ENCODE peak calls at places on chromosomes 3 and 15, in four cellular contexts. R, I, D and B are unnamed samples.

GRCh38 chr3:77655421-77655820 is 615.5 kb downstream of the ROBO2 start:
- DNase-seq in R (no peak), I (no peak), D (no peak), B (no peak)

GRCh38 chr3:70840106-70840870 is 527.9 kb upstream of the MDFIC2 start:
- DNase-seq in R (no peak), I (no peak), D (no peak), B (no peak)

GRCh38 chr3:184176377-184177330 is 2.0 kb downstream of the AP2M1 start:
- DNase-seq in R (peak; percentile 89), I (peak; percentile 69), D (no peak), B (peak; percentile 52)

GRCh38 chr3:32399030-32399620 is 7.5 kb downstream of the CMTM7 start:
- DNase-seq in R (peak; percentile 58), I (peak; percentile 62), D (no peak), B (peak; percentile 52)

GRCh38 chr15:40992241-40992741 is 39.0 kb downstream of the CHAC1 start:
- DNase-seq in R (no peak), I (no peak), D (no peak), B (no peak)

GRCh38 chr3:146223401-146224373 is 27.2 kb downstream of the PLSCR4 start:
- DNase-seq in R (no peak), I (peak; percentile 62), D (no peak), B (no peak)

GRCh38 chr15:74179101-74179841 is 5.8 kb downstream of the ISLR start:
- DNase-seq in R (no peak), I (no peak), D (no peak), B (no peak)

GRCh38 chr3:98240133-98240532 is 23.9 kb upstream of the OR5H6 start:
- DNase-seq in R (no peak), I (no peak), D (no peak), B (no peak)

GRCh38 chr15:90812881-90813280 is 55.5 kb upstream of the FURIN start:
- DNase-seq in R (no peak), I (no peak), D (no peak), B (no peak)

GRCh38 chr15:76135516-76135915 is 75.7 kb downstream of the TMEM266 start:
- DNase-seq in R (no peak), I (no peak), D (no peak), B (no peak)

GRCh38 chr15:67100808-67101581 is 35.6 kb downstream of the SMAD3 start:
- DNase-seq in R (no peak), I (no peak), D (peak; percentile 82), B (no peak)

GRCh38 chr3:45084820-45085816 is 59.0 kb downstream of the CLEC3B start:
- DNase-seq in R (no peak), I (peak; percentile 16), D (no peak), B (no peak)

GRCh38 chr3:89571707-89572106 is 464.3 kb downstream of the EPHA3 start:
- DNase-seq in R (no peak), I (no peak), D (no peak), B (no peak)

GRCh38 chr3:148791296-148791695 is 36.3 kb upstream of the CPB1 start:
- DNase-seq in R (no peak), I (no peak), D (no peak), B (no peak)

GRCh38 chr3:126100688-126101301 is 16.9 kb upstream of the SLC41A3 start:
- DNase-seq in R (no peak), I (no peak), D (peak; percentile 19), B (peak; percentile 6)

GRCh38 chr3:43180027-43180426 is 74.1 kb upstream of the POMGNT2 start:
- DNase-seq in R (no peak), I (peak; percentile 73), D (peak; percentile 26), B (no peak)

GRCh38 chr15:78265137-78265460 is 737 bp downstream of the DNAJA4 start:
- DNase-seq in R (no peak), I (no peak), D (no peak), B (no peak)

GRCh38 chr3:111325160-111325707 is 216.8 kb upstream of the CD96 start:
- DNase-seq in R (no peak), I (no peak), D (no peak), B (no peak)

GRCh38 chr15:89776274-89777072 is at the start of gene MESP2:
- DNase-seq in R (peak; percentile 88), I (peak; percentile 67), D (no peak), B (peak; percentile 94)

GRCh38 chr3:144433006-144433405 is 461.4 kb downstream of the DIPK2A start:
- DNase-seq in R (no peak), I (no peak), D (no peak), B (no peak)

GRCh38 chr3:144437989-144438388 is 466.4 kb downstream of the DIPK2A start:
- DNase-seq in R (no peak), I (no peak), D (peak; percentile 34), B (no peak)
- TF ChIP-seq FOXK2 in R (no peak), I (no peak), D (no peak), B (no peak)

GRCh38 chr3:194508486-194509449 is 22.0 kb upstream of the ATP13A3 start:
- DNase-seq in R (no peak), I (no peak), D (no peak), B (no peak)

GRCh38 chr3:194514626-194515025 is 27.8 kb upstream of the ATP13A3 start:
- DNase-seq in R (peak; percentile 19), I (no peak), D (no peak), B (no peak)

GRCh38 chr3:194517333-194517732 is 30.5 kb upstream of the ATP13A3 start:
- DNase-seq in R (no peak), I (no peak), D (no peak), B (no peak)

GRCh38 chr3:194507571-194507970 is 20.8 kb upstream of the ATP13A3 start:
- DNase-seq in R (no peak), I (no peak), D (no peak), B (no peak)

DNA sequence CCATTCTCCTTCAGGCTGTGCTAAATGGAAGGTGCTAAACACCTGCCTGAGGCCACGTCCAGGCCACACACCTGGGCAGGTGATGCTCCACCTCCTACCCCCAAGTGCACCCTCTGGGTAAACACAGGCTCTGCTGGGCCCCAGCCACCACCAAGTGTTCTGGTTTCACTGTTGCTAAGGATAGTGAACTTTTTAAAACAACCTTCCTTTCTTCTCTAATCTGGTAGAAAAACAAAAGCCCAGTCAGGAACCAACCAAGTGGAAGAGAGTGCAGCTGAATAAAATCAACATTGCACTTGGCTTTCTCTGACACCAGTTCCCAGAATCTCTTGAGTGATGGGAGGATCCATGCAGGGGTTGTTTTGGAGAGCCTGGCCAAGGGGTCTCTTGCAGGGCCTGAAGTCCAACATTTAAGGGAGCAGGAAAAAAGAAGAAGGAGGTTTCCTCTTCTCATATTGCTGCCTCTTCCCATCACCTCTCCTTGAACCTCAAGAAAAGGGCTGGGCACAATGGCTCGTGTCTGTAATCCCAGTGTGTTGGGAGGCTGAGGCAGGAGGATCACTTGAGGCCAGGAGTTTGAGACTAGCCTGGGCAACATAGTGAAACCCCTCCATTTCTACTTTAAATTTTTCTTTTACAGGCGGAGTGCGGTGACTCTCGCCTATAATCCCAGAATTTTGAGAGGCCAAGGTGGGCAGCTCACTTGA is 26.2 kb upstream of the ATP13A3 start:
- DNase-seq in R (no peak), I (peak; percentile 77), D (no peak), B (no peak)
- TF ChIP-seq FOXK2 in R (no peak), I (no peak), D (no peak), B (no peak)

GRCh38 chr3:181916018-181916417 is 204.3 kb downstream of the SOX2 start:
- DNase-seq in R (no peak), I (no peak), D (no peak), B (no peak)

GRCh38 chr3:181915556-181915955 is 203.8 kb downstream of the SOX2 start:
- DNase-seq in R (no peak), I (no peak), D (no peak), B (no peak)

GRCh38 chr3:181909241-181909640 is 197.5 kb downstream of the SOX2 start:
- DNase-seq in R (no peak), I (no peak), D (no peak), B (no peak)

GRCh38 chr3:181913254-181913653 is 201.5 kb downstream of the SOX2 start:
- DNase-seq in R (no peak), I (no peak), D (no peak), B (no peak)

GRCh38 chr3:181912384-181912783 is 200.7 kb downstream of the SOX2 start:
- DNase-seq in R (no peak), I (no peak), D (no peak), B (no peak)
- TF ChIP-seq FOXK2 in R (no peak), I (no peak), D (no peak), B (no peak)

GRCh38 chr3:9731206-9732079 is at the start of gene BRPF1:
- DNase-seq in R (peak; percentile 100), I (peak; percentile 95), D (peak; percentile 90), B (peak; percentile 100)

GRCh38 chr3:9732080-9732752 is 681 bp downstream of the BRPF1 start:
- DNase-seq in R (peak; percentile 64), I (no peak), D (no peak), B (peak; percentile 38)

GRCh38 chr3:9732753-9733115 is 1.2 kb downstream of the BRPF1 start:
- DNase-seq in R (no peak), I (no peak), D (no peak), B (no peak)

GRCh38 chr3:9729419-9729818 is 2.1 kb upstream of the BRPF1 start:
- DNase-seq in R (no peak), I (no peak), D (no peak), B (no peak)

DNA sequence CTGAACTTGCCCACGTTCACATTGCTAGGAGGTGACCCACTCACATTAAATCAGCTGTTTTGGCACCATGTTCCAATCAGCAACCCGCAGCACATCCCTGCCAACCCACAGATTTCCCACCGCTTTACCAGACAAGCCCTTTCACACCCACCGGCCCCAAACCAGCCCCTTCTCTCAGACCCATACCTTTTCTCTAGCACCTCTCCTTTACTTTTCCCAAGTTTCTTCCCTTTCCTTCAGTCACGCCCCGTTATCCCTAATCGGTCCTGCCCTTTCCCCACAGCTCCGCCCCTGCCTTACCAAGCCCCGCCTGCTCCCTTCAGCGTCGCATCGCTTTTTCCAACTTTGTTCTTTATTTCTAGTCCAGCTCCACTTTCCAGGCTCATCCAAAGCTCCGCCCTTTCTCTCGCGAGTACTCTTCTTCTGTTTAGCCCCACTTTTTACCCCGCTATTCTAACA is 759 bp upstream of the BRPF1 start:
- DNase-seq in R (peak; percentile 41), I (no peak), D (no peak), B (peak; percentile 80)
- TF ChIP-seq FOXK2 in R (no peak), I (no peak), D (no peak), B (no peak)